ENCODE peak calls at places on chromosomes 12 and 14, in eight cellular contexts. E, J, K, A, I, S, L and N are unnamed samples.

GRCh38 chr12:69428351-69429048 is 41.7 kb upstream of the FRS2 start:
- DNase-seq in E (no peak), J (no peak), K (no peak), A (no peak), I (no peak), S (no peak), L (no peak), N (no peak)

GRCh38 chr12:75666980-75667359 is 155.6 kb upstream of the KRR1 start:
- DNase-seq in E (no peak), J (no peak), K (no peak), A (no peak), I (no peak), S (peak), L (peak), N (no peak)

GRCh38 chr14:99615497-99616245 is 11.7 kb upstream of the CCDC85C start:
- DNase-seq in E (no peak), J (no peak), K (no peak), A (no peak), I (no peak), S (no peak), L (no peak), N (no peak)

GRCh38 chr12:9340422-9341259 is 132.4 kb upstream of the PZP start:
- DNase-seq in E (no peak), J (no peak), K (peak), A (no peak), I (no peak), S (peak), L (peak), N (no peak)

GRCh38 chr14:62662811-62663477 is 382.3 kb downstream of the KCNH5 start:
- DNase-seq in E (no peak), J (no peak), K (no peak), A (no peak), I (no peak), S (peak), L (no peak), N (no peak)

GRCh38 chr12:69951108-69951507 is 126.1 kb downstream of the MYRFL start:
- DNase-seq in E (no peak), J (no peak), K (no peak), A (no peak), I (no peak), S (no peak), L (no peak), N (no peak)

GRCh38 chr12:104478396-104479140 is 21.8 kb downstream of the CHST11 start:
- DNase-seq in E (peak), J (peak), K (no peak), A (no peak), I (no peak), S (no peak), L (no peak), N (peak)

GRCh38 chr12:62138527-62138926 is 121.7 kb upstream of the USP15 start:
- DNase-seq in E (no peak), J (no peak), K (no peak), A (no peak), I (no peak), S (no peak), L (no peak), N (no peak)

GRCh38 chr14:100438678-100439592 is 115.8 kb downstream of the SLC25A47 start:
- DNase-seq in E (no peak), J (no peak), K (peak), A (no peak), I (peak), S (peak), L (peak), N (no peak)

GRCh38 chr12:30533518-30533917 is 162.2 kb downstream of the IPO8 start:
- DNase-seq in E (no peak), J (no peak), K (no peak), A (no peak), I (no peak), S (no peak), L (no peak), N (no peak)

GRCh38 chr12:47534695-47535094 is 171.1 kb downstream of the RPAP3 start:
- DNase-seq in E (no peak), J (no peak), K (no peak), A (no peak), I (no peak), S (peak), L (no peak), N (no peak)

GRCh38 chr14:21317433-21317832 is 37.5 kb downstream of the RPGRIP1 start:
- DNase-seq in E (peak), J (no peak), K (no peak), A (no peak), I (no peak), S (no peak), L (no peak), N (peak)

GRCh38 chr14:61362072-61362750 is 40.8 kb downstream of the PRKCH start:
- DNase-seq in E (no peak), J (no peak), K (no peak), A (no peak), I (no peak), S (no peak), L (no peak), N (no peak)

GRCh38 chr12:93181396-93181965 is 196.2 kb upstream of the NUDT4 start:
- DNase-seq in E (no peak), J (no peak), K (no peak), A (no peak), I (no peak), S (peak), L (no peak), N (no peak)

GRCh38 chr12:49013403-49013802 is 5.2 kb downstream of the PRKAG1 start:
- DNase-seq in E (no peak), J (no peak), K (no peak), A (no peak), I (no peak), S (no peak), L (no peak), N (no peak)

GRCh38 chr12:112904571-112904970 is 2.2 kb upstream of the OAS1 start:
- DNase-seq in E (no peak), J (no peak), K (no peak), A (no peak), I (no peak), S (peak), L (no peak), N (no peak)

GRCh38 chr12:3496964-3497363 is 6.0 kb downstream of the PRMT8 start:
- DNase-seq in E (no peak), J (no peak), K (no peak), A (no peak), I (no peak), S (no peak), L (no peak), N (no peak)

GRCh38 chr12:132161046-132161781 is 17.0 kb downstream of the NOC4L start:
- DNase-seq in E (no peak), J (no peak), K (no peak), A (no peak), I (no peak), S (peak), L (no peak), N (no peak)

GRCh38 chr14:47626151-47627035 is 49.0 kb downstream of the MDGA2 start:
- DNase-seq in E (no peak), J (no peak), K (no peak), A (no peak), I (no peak), S (no peak), L (no peak), N (no peak)

GRCh38 chr14:105086833-105087307 is 21.6 kb upstream of the GPR132 start:
- DNase-seq in E (peak), J (peak), K (no peak), A (no peak), I (peak), S (peak), L (peak), N (peak)

GRCh38 chr14:43735926-43736325 is 771.2 kb downstream of the FSCB start:
- DNase-seq in E (no peak), J (no peak), K (no peak), A (no peak), I (no peak), S (no peak), L (no peak), N (no peak)

GRCh38 chr12:87995581-87996178 is 33.5 kb downstream of the C12orf50 start:
- DNase-seq in E (peak), J (no peak), K (peak), A (no peak), I (peak), S (peak), L (peak), N (peak)

GRCh38 chr12:45887544-45887943 is 102.8 kb downstream of the SCAF11 start:
- DNase-seq in E (no peak), J (no peak), K (no peak), A (no peak), I (no peak), S (no peak), L (peak), N (no peak)

GRCh38 chr12:30874455-30875313 is 51.9 kb upstream of the TSPAN11 start:
- DNase-seq in E (no peak), J (no peak), K (no peak), A (no peak), I (no peak), S (no peak), L (no peak), N (no peak)

GRCh38 chr12:46179693-46180452 is 89.0 kb downstream of the SLC38A1 start:
- DNase-seq in E (peak), J (no peak), K (no peak), A (no peak), I (no peak), S (no peak), L (no peak), N (peak)

GRCh38 chr12:18752280-18752920 is 14.5 kb downstream of the CAPZA3 start:
- DNase-seq in E (no peak), J (no peak), K (peak), A (no peak), I (no peak), S (peak), L (peak), N (no peak)

GRCh38 chr14:20811994-20812393 is 9.3 kb upstream of the RNASE1 start:
- DNase-seq in E (no peak), J (no peak), K (no peak), A (no peak), I (no peak), S (no peak), L (peak), N (no peak)

GRCh38 chr12:6538420-6539275 is 4.3 kb downstream of the GAPDH start:
- DNase-seq in E (peak), J (no peak), K (no peak), A (no peak), I (peak), S (peak), L (peak), N (peak)

GRCh38 chr14:106024983-106025604 is 498.7 kb downstream of the TMEM121 start:
- DNase-seq in E (no peak), J (peak), K (no peak), A (no peak), I (no peak), S (no peak), L (no peak), N (no peak)

GRCh38 chr14:62532186-62532585 is 513.1 kb downstream of the KCNH5 start:
- DNase-seq in E (no peak), J (no peak), K (no peak), A (no peak), I (no peak), S (peak), L (no peak), N (no peak)

GRCh38 chr14:68464716-68465115 is 328.2 kb downstream of the ZFP36L1 start:
- DNase-seq in E (no peak), J (no peak), K (no peak), A (no peak), I (no peak), S (peak), L (no peak), N (no peak)

GRCh38 chr12:114400925-114401324 is 5.0 kb downstream of the TBX5 start:
- DNase-seq in E (no peak), J (no peak), K (peak), A (no peak), I (no peak), S (no peak), L (no peak), N (no peak)

GRCh38 chr14:96363751-96364336 is 518 bp downstream of the GSKIP start:
- DNase-seq in E (peak), J (no peak), K (no peak), A (no peak), I (peak), S (peak), L (peak), N (peak)

GRCh38 chr12:121668750-121669524 is 517 bp downstream of the MORN3 start:
- DNase-seq in E (no peak), J (peak), K (no peak), A (no peak), I (peak), S (no peak), L (no peak), N (no peak)

GRCh38 chr12:42945927-42946326 is 356.4 kb upstream of the PRICKLE1 start:
- DNase-seq in E (no peak), J (no peak), K (no peak), A (no peak), I (no peak), S (no peak), L (no peak), N (no peak)